ENCODE peak calls at places on chromosomes 6 and 20, in seven cellular contexts. W is adrenal gland, F is uterus, L is AG10803, H is type B pancreatic cell, O is heart right ventricle, N is A549. Q is an unnamed sample.

GRCh38 chr20:14344746-14345145 is 7.3 kb upstream of the FLRT3 start:
- DNase-seq in W (no peak), F (no peak), L (no peak), H (no peak), O (no peak), N (peak), Q (no peak)

GRCh38 chr6:155327326-155328073 is 13.2 kb upstream of the TFB1M start:
- DNase-seq in W (peak), F (peak), L (peak), H (no peak), O (peak), N (peak), Q (no peak)

GRCh38 chr20:3276400-3277015 is 37.5 kb upstream of the SLC4A11 start:
- DNase-seq in W (peak), F (no peak), L (peak), H (no peak), O (no peak), N (peak), Q (peak)

GRCh38 chr20:58670097-58670496 is 19.0 kb downstream of the STX16 start:
- DNase-seq in W (no peak), F (no peak), L (peak), H (no peak), O (no peak), N (no peak), Q (no peak)

GRCh38 chr20:380763-381580 is 412 bp downstream of the TRIB3 start:
- DNase-seq in W (peak), F (peak), L (peak), H (peak), O (peak), N (peak), Q (peak)

GRCh38 chr20:36632487-36633284 is 13.3 kb downstream of the SLA2 start:
- DNase-seq in W (no peak), F (no peak), L (no peak), H (no peak), O (no peak), N (no peak), Q (no peak)

GRCh38 chr20:43662943-43663655 is 3.8 kb upstream of the MYBL2 start:
- DNase-seq in W (no peak), F (no peak), L (peak), H (no peak), O (no peak), N (peak), Q (no peak)

GRCh38 chr6:71492668-71493067 is 204.1 kb downstream of the OGFRL1 start:
- DNase-seq in W (no peak), F (no peak), L (no peak), H (no peak), O (no peak), N (no peak), Q (no peak)

DNA sequence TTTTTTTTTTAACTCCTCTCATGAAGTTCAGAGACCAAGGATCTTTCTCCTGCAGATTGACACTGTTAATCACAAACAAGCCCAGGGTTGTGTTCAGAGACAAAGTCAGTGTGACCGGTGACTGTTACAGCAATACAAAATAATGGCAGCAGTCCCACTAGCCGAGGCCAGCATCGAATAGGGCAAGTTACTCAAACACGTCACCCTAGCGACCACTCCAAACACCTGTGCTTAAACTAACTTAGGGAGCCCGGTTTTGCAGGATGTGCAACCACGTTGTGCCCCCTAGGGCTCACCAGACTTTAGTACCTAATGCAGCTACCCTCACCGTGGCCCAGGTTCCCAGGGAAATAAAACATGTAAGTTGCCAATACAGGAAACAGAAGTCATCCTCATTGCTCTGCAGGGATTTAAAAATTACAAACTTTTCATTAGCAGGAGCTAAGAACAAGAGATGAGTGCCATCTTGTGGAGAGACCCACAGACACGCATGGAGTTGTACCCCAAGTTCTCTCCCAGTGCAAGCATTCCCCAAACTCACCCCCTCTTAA is 38.1 kb downstream of the FAM50B start:
- DNase-seq in W (no peak), F (no peak), L (peak), H (no peak), O (no peak), N (peak), Q (no peak)
- TF ChIP-seq CTCF in W (peak), F (peak), L (peak), H (peak), O (peak), N (peak), Q (peak)

GRCh38 chr20:64145458-64146300 is 18.6 kb upstream of the MYT1 start:
- DNase-seq in W (no peak), F (no peak), L (no peak), H (no peak), O (no peak), N (peak), Q (no peak)
- TF ChIP-seq CTCF in W (no peak), F (no peak), L (no peak), H (peak), O (no peak), N (no peak), Q (no peak)

GRCh38 chr6:18596529-18596835 is 209.3 kb downstream of the RNF144B start:
- DNase-seq in W (no peak), F (no peak), L (no peak), H (no peak), O (no peak), N (no peak), Q (no peak)
- TF ChIP-seq CTCF in W (no peak), F (no peak), L (no peak), H (no peak), O (no peak), N (no peak), Q (no peak)

DNA sequence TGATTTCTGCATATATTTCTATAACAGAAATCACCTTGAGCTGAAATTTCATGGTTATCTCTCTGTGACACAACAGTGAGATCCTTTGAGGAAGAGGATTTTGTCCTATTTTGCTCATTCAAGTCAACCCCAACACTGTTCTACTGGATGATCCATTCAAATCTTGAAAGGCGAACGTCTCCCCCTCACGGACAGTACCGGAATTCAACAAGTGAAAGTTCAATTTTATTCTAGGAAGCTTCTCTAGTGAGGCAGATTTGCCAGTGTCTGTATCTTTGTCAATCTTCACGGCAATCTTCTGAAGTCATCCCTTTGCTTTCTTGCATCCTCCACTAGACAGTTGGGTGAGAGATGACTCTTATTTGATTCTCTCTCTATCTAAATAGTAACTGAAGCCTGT is 91.7 kb upstream of the PDE7B start:
- DNase-seq in W (no peak), F (no peak), L (no peak), H (no peak), O (no peak), N (peak), Q (no peak)
- TF ChIP-seq CTCF in W (no peak), F (no peak), L (peak), H (no peak), O (no peak), N (peak), Q (no peak)

GRCh38 chr6:43361269-43361668 is 8.2 kb downstream of the ZNF318 start:
- DNase-seq in W (no peak), F (no peak), L (no peak), H (no peak), O (no peak), N (no peak), Q (no peak)

GRCh38 chr6:43359831-43360230 is 9.6 kb downstream of the ZNF318 start:
- DNase-seq in W (no peak), F (no peak), L (no peak), H (no peak), O (no peak), N (no peak), Q (no peak)

GRCh38 chr6:43359381-43359780 is 10.1 kb downstream of the ZNF318 start:
- DNase-seq in W (no peak), F (no peak), L (peak), H (no peak), O (no peak), N (no peak), Q (no peak)

DNA sequence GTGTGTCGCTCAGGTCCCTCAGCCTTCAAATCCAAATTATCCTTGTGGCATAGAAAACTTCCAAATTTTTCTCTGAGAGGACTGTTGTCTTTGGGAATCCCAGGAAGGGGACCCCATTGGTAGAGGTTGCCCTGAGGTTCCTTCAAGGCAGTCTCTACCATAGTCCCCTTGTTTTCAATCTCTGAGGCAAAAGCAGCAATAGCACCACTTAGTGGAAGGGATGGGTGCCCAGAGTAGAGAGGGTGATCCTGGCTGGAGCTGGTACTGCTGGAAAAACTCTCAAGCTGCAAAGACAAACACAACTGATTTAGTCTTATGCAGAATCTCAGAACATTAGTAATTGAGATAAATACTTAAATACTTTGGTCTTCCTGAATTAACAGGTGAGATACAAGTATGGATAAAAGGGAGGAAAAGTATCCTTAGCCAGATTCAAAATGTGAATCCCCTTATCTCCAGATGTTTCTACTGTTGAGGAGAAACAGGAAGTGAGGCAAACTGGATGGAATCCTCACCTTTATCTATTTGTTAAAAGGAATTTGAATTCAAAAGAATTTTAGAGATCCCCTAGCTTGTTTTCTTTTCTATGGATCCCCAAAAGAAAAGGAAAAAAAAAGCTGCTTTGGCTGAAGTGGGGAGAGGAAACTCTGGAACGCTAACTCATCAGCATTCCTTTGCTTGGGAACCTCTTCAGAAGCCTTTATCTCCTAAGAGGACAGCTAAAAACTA is 13.4 kb downstream of the ZNF318 start:
- DNase-seq in W (no peak), F (no peak), L (peak), H (no peak), O (no peak), N (peak), Q (peak)
- TF ChIP-seq CTCF in W (no peak), F (no peak), L (peak), H (peak), O (peak), N (peak), Q (peak)

GRCh38 chr6:44527191-44527960 is 139.9 kb downstream of the CDC5L start:
- DNase-seq in W (no peak), F (no peak), L (peak), H (no peak), O (no peak), N (no peak), Q (no peak)

GRCh38 chr6:44525761-44526351 is 138.3 kb downstream of the CDC5L start:
- DNase-seq in W (no peak), F (no peak), L (no peak), H (peak), O (no peak), N (no peak), Q (no peak)

GRCh38 chr6:44529506-44529905 is 142.0 kb downstream of the CDC5L start:
- DNase-seq in W (no peak), F (no peak), L (no peak), H (no peak), O (no peak), N (no peak), Q (no peak)

GRCh38 chr6:44528716-44529115 is 141.2 kb downstream of the CDC5L start:
- DNase-seq in W (no peak), F (no peak), L (no peak), H (no peak), O (no peak), N (no peak), Q (no peak)

DNA sequence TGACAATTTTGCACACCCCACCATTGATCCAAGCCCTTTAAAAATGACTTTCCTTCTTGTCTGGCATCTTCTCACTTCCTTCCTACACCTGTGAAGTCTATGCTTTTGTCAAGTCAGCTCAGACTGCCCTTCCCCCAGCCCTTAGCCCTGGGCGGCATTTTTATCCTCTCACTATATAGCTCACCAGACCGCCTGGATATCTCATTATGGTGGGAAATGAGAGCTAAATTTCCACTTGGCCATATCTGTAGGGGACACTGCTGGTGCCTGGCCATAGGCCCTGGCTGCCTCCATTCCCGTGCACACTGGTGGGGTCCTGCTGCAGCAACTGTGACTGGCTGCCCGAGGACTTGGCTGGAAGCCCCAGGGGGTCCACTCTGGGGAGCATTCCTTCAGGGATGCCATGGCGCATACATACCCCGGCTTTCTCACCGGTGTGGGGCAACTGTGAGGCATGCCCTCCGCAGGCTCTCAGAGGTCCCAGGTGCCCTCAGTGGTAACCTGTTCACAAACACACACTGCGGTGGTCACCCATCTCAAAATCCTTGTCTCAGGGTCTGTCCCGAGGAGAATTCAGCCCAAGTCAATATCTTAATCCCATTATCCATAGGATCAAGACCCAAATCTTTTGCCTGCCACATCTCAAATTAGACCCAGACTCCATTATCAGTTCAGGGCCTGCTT is 140.6 kb downstream of the CDC5L start:
- DNase-seq in W (no peak), F (no peak), L (no peak), H (no peak), O (no peak), N (no peak), Q (no peak)
- TF ChIP-seq CTCF in W (no peak), F (no peak), L (no peak), H (no peak), O (no peak), N (no peak), Q (no peak)

GRCh38 chr20:19662638-19662995 is 95.4 kb upstream of the RIN2 start:
- DNase-seq in W (no peak), F (no peak), L (no peak), H (no peak), O (no peak), N (no peak), Q (no peak)
- TF ChIP-seq CTCF in W (no peak), F (no peak), L (no peak), H (no peak), O (no peak), N (peak), Q (no peak)

GRCh38 chr20:52190437-52191131 is 995 bp downstream of the ZFP64 start:
- DNase-seq in W (no peak), F (peak), L (peak), H (no peak), O (no peak), N (peak), Q (peak)

GRCh38 chr20:52191132-52191435 is 495 bp downstream of the ZFP64 start:
- DNase-seq in W (no peak), F (no peak), L (no peak), H (no peak), O (no peak), N (no peak), Q (no peak)

GRCh38 chr20:52193133-52193532 is 1.6 kb upstream of the ZFP64 start:
- DNase-seq in W (no peak), F (no peak), L (no peak), H (no peak), O (no peak), N (no peak), Q (no peak)

GRCh38 chr20:52192296-52193007 is 873 bp upstream of the ZFP64 start:
- DNase-seq in W (no peak), F (peak), L (no peak), H (no peak), O (peak), N (peak), Q (peak)

GRCh38 chr20:52191436-52192295 is at the start of gene ZFP64:
- DNase-seq in W (peak), F (peak), L (peak), H (peak), O (peak), N (peak), Q (peak)
- TF ChIP-seq CTCF in W (peak), F (no peak), L (peak), H (peak), O (peak), N (peak), Q (peak)

GRCh38 chr20:34075647-34076046 is 36.4 kb downstream of the EIF2S2 start:
- DNase-seq in W (no peak), F (no peak), L (no peak), H (no peak), O (no peak), N (no peak), Q (no peak)
- TF ChIP-seq CTCF in W (no peak), F (no peak), L (no peak), H (peak), O (no peak), N (no peak), Q (no peak)